ENCODE peak calls at places on chromosome 17, in four cellular contexts. One of them, this sample, is unnamed.

GRCh38 chr17:4966844-4967538 is 626 bp downstream of the SPAG7 start:
- DNase-seq in K562: peak; percentile 97
- DNase-seq in HepG2: peak; percentile 99
- DNase-seq in HCT116: peak; percentile 100
- DNase-seq in this sample: peak; percentile 95

GRCh38 chr17:77354721-77355455 is 214.1 kb downstream of the SEC14L1 start:
- DNase-seq in K562: no peak
- DNase-seq in HepG2: peak; percentile 93
- DNase-seq in HCT116: no peak
- DNase-seq in this sample: no peak

GRCh38 chr17:56752263-56752662 is 81.5 kb downstream of the C17orf67 start:
- DNase-seq in K562: no peak
- DNase-seq in HepG2: no peak
- DNase-seq in HCT116: no peak
- DNase-seq in this sample: no peak

GRCh38 chr17:15954222-15954621 is 9.3 kb downstream of the ADORA2B start:
- DNase-seq in K562: no peak
- DNase-seq in HepG2: no peak
- DNase-seq in HCT116: peak; percentile 73
- DNase-seq in this sample: no peak

GRCh38 chr17:57713140-57713539 is 32.0 kb downstream of the CCDC182 start:
- DNase-seq in K562: no peak
- DNase-seq in HepG2: no peak
- DNase-seq in HCT116: no peak
- DNase-seq in this sample: no peak

GRCh38 chr17:50931003-50931878 is 65.1 kb upstream of the TOB1 start:
- DNase-seq in K562: peak; percentile 78
- DNase-seq in HepG2: peak; percentile 77
- DNase-seq in HCT116: no peak
- DNase-seq in this sample: peak; percentile 66

GRCh38 chr17:80474231-80474932 is 2.0 kb downstream of the NPTX1 start:
- DNase-seq in K562: peak; percentile 40
- DNase-seq in HepG2: no peak
- DNase-seq in HCT116: peak; percentile 58
- DNase-seq in this sample: no peak

GRCh38 chr17:68182940-68183551 is 64.8 kb upstream of the AMZ2 start:
- DNase-seq in K562: peak; percentile 38
- DNase-seq in HepG2: peak; percentile 38
- DNase-seq in HCT116: peak; percentile 78
- DNase-seq in this sample: no peak

GRCh38 chr17:16304832-16305231 is 48.4 kb downstream of the CENPV start:
- DNase-seq in K562: peak; percentile 54
- DNase-seq in HepG2: peak; percentile 63
- DNase-seq in HCT116: no peak
- DNase-seq in this sample: peak; percentile 36

GRCh38 chr17:48567209-48567608 is 10.9 kb downstream of the HOXB4 start:
- DNase-seq in K562: no peak
- DNase-seq in HepG2: no peak
- DNase-seq in HCT116: no peak
- DNase-seq in this sample: no peak

GRCh38 chr17:15264542-15264941 is 584 bp downstream of the PMP22 start:
- DNase-seq in K562: no peak
- DNase-seq in HepG2: no peak
- DNase-seq in HCT116: no peak
- DNase-seq in this sample: no peak

GRCh38 chr17:29178750-29179231 is 1.4 kb downstream of the MYO18A start:
- DNase-seq in K562: no peak
- DNase-seq in HepG2: peak; percentile 29
- DNase-seq in HCT116: no peak
- DNase-seq in this sample: no peak

GRCh38 chr17:3482851-3483250 is 7.1 kb downstream of the ASPA start:
- DNase-seq in K562: no peak
- DNase-seq in HepG2: no peak
- DNase-seq in HCT116: no peak
- DNase-seq in this sample: peak; percentile 35

GRCh38 chr17:77388384-77389306 is 247.9 kb downstream of the SEC14L1 start:
- DNase-seq in K562: no peak
- DNase-seq in HepG2: peak; percentile 68
- DNase-seq in HCT116: no peak
- DNase-seq in this sample: no peak

GRCh38 chr17:67970783-67971182 is 25.5 kb downstream of the C17orf58 start:
- DNase-seq in K562: no peak
- DNase-seq in HepG2: no peak
- DNase-seq in HCT116: no peak
- DNase-seq in this sample: no peak

GRCh38 chr17:42182927-42183734 is 2.1 kb downstream of the HCRT start:
- DNase-seq in K562: peak; percentile 75
- DNase-seq in HepG2: peak; percentile 78
- DNase-seq in HCT116: no peak
- DNase-seq in this sample: no peak
- TF ChIP-seq ZNF274 in K562: no peak
- TF ChIP-seq ZNF274 in HepG2: no peak
- TF ChIP-seq ZNF274 in HCT116: no peak
- TF ChIP-seq ZNF274 in this sample: no peak

DNA sequence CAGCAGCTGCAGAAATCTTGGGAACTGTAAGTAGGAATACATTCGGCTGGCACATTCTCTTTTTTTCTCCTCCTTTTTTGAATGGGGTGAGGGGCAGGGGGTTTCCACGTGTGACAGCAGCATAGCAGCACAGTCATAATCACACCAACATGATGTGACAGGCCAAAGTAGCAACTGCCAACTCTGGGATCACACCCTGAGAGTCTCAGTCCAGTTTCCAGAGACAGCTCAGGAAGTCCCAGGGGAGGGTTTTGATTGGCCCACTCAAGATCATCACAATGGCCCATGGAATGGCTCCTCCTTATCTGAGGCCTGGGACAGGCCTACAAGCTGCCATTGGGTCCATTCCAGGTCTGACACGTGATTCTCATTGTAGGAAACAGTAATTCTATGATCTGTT is 207.0 kb upstream of the ASIC2 start:
- DNase-seq in K562: peak; percentile 44
- DNase-seq in HepG2: no peak
- DNase-seq in HCT116: no peak
- DNase-seq in this sample: no peak
- TF ChIP-seq ZNF274 in K562: no peak
- TF ChIP-seq ZNF274 in HepG2: no peak
- TF ChIP-seq ZNF274 in HCT116: no peak
- TF ChIP-seq ZNF274 in this sample: no peak

GRCh38 chr17:72530409-72530808 is 409.6 kb downstream of the SOX9 start:
- DNase-seq in K562: no peak
- DNase-seq in HepG2: no peak
- DNase-seq in HCT116: no peak
- DNase-seq in this sample: no peak
- TF ChIP-seq ZNF274 in K562: no peak
- TF ChIP-seq ZNF274 in HepG2: no peak
- TF ChIP-seq ZNF274 in HCT116: no peak
- TF ChIP-seq ZNF274 in this sample: no peak

GRCh38 chr17:44354582-44355309 is 8.9 kb downstream of the FAM171A2 start:
- DNase-seq in K562: no peak
- DNase-seq in HepG2: no peak
- DNase-seq in HCT116: no peak
- DNase-seq in this sample: no peak
- TF ChIP-seq ZNF274 in K562: no peak
- TF ChIP-seq ZNF274 in HepG2: no peak
- TF ChIP-seq ZNF274 in HCT116: no peak
- TF ChIP-seq ZNF274 in this sample: no peak